ENCODE peak calls at places on chromosomes 11 and 22, in five cellular contexts. One of them, this sample, is unnamed.

GRCh38 chr11:85947431-85948272 is 92.5 kb downstream of the CCDC83 start:
- DNase-seq in H1: no peak
- DNase-seq in neuronal stem cell: no peak
- DNase-seq in H9: no peak
- DNase-seq in trophoblast cell: peak; percentile 21
- DNase-seq in this sample: peak; percentile 89

GRCh38 chr22:30998329-30998728 is 29.3 kb downstream of the TUG1 start:
- DNase-seq in H1: no peak
- DNase-seq in neuronal stem cell: no peak
- DNase-seq in H9: no peak
- DNase-seq in trophoblast cell: no peak
- DNase-seq in this sample: no peak

GRCh38 chr22:23225724-23226496 is 45.6 kb downstream of the BCR start:
- DNase-seq in H1: no peak
- DNase-seq in neuronal stem cell: no peak
- DNase-seq in H9: no peak
- DNase-seq in trophoblast cell: no peak
- DNase-seq in this sample: no peak

GRCh38 chr11:28058333-28058732 is 49.6 kb downstream of the KIF18A start:
- DNase-seq in H1: no peak
- DNase-seq in neuronal stem cell: no peak
- DNase-seq in H9: no peak
- DNase-seq in trophoblast cell: no peak
- DNase-seq in this sample: peak; percentile 39

GRCh38 chr11:56950510-56950909 is 38.2 kb upstream of the OR5AK2 start:
- DNase-seq in H1: no peak
- DNase-seq in neuronal stem cell: no peak
- DNase-seq in H9: no peak
- DNase-seq in trophoblast cell: no peak
- DNase-seq in this sample: no peak

GRCh38 chr11:15793032-15793996 is 563.0 kb downstream of the SOX6 start:
- DNase-seq in H1: no peak
- DNase-seq in neuronal stem cell: no peak
- DNase-seq in H9: no peak
- DNase-seq in trophoblast cell: no peak
- DNase-seq in this sample: peak; percentile 96

GRCh38 chr22:22810018-22810427 is 77.6 kb upstream of the IGLL5 start:
- DNase-seq in H1: no peak
- DNase-seq in neuronal stem cell: no peak
- DNase-seq in H9: peak; percentile 80
- DNase-seq in trophoblast cell: no peak
- DNase-seq in this sample: no peak

GRCh38 chr22:27844656-27845602 is 43.4 kb upstream of the MN1 start:
- DNase-seq in H1: no peak
- DNase-seq in neuronal stem cell: no peak
- DNase-seq in H9: no peak
- DNase-seq in trophoblast cell: peak; percentile 67
- DNase-seq in this sample: no peak

GRCh38 chr22:21818487-21819182 is 48.8 kb downstream of the MAPK1 start:
- DNase-seq in H1: no peak
- DNase-seq in neuronal stem cell: no peak
- DNase-seq in H9: peak; percentile 34
- DNase-seq in trophoblast cell: no peak
- DNase-seq in this sample: no peak

GRCh38 chr11:116984589-116984988 is 113.6 kb downstream of the SIK3 start:
- DNase-seq in H1: no peak
- DNase-seq in neuronal stem cell: no peak
- DNase-seq in H9: no peak
- DNase-seq in trophoblast cell: peak; percentile 2
- DNase-seq in this sample: peak; percentile 89

GRCh38 chr11:30387891-30388861 is 65.3 kb downstream of the ARL14EP start:
- DNase-seq in H1: no peak
- DNase-seq in neuronal stem cell: no peak
- DNase-seq in H9: no peak
- DNase-seq in trophoblast cell: no peak
- DNase-seq in this sample: no peak

GRCh38 chr11:12773591-12773990 is 99.4 kb downstream of the TEAD1 start:
- DNase-seq in H1: no peak
- DNase-seq in neuronal stem cell: no peak
- DNase-seq in H9: no peak
- DNase-seq in trophoblast cell: no peak
- DNase-seq in this sample: no peak

GRCh38 chr11:16364250-16364649 is 7.9 kb upstream of the SOX6 start:
- DNase-seq in H1: no peak
- DNase-seq in neuronal stem cell: no peak
- DNase-seq in H9: no peak
- DNase-seq in trophoblast cell: no peak
- DNase-seq in this sample: no peak

GRCh38 chr11:266676-267439 is 11.3 kb upstream of the NLRP6 start:
- DNase-seq in H1: no peak
- DNase-seq in neuronal stem cell: no peak
- DNase-seq in H9: no peak
- DNase-seq in trophoblast cell: peak; percentile 11
- DNase-seq in this sample: no peak

GRCh38 chr11:88307749-88308425 is 29.6 kb downstream of the CTSC start:
- DNase-seq in H1: peak; percentile 53
- DNase-seq in neuronal stem cell: no peak
- DNase-seq in H9: peak; percentile 76
- DNase-seq in trophoblast cell: no peak
- DNase-seq in this sample: no peak

GRCh38 chr11:61777234-61778090 is 14.9 kb downstream of the TMEM258 start:
- DNase-seq in H1: no peak
- DNase-seq in neuronal stem cell: no peak
- DNase-seq in H9: peak; percentile 86
- DNase-seq in trophoblast cell: no peak
- DNase-seq in this sample: no peak

GRCh38 chr11:72736452-72737069 is 15.6 kb downstream of the ARAP1 start:
- DNase-seq in H1: no peak
- DNase-seq in neuronal stem cell: no peak
- DNase-seq in H9: no peak
- DNase-seq in trophoblast cell: peak; percentile 56
- DNase-seq in this sample: peak; percentile 90

GRCh38 chr11:122258446-122258994 is 142.5 kb upstream of the BLID start:
- DNase-seq in H1: no peak
- DNase-seq in neuronal stem cell: no peak
- DNase-seq in H9: no peak
- DNase-seq in trophoblast cell: no peak
- DNase-seq in this sample: no peak

GRCh38 chr11:11265994-11266606 is 87.0 kb downstream of the CSNK2A3 start:
- DNase-seq in H1: no peak
- DNase-seq in neuronal stem cell: peak; percentile 42
- DNase-seq in H9: peak; percentile 79
- DNase-seq in trophoblast cell: peak; percentile 51
- DNase-seq in this sample: no peak

GRCh38 chr11:2955896-2956476 is 26.8 kb upstream of the PHLDA2 start:
- DNase-seq in H1: no peak
- DNase-seq in neuronal stem cell: no peak
- DNase-seq in H9: no peak
- DNase-seq in trophoblast cell: no peak
- DNase-seq in this sample: no peak

GRCh38 chr11:2964782-2965181 is 27.3 kb downstream of the NAP1L4 start:
- DNase-seq in H1: no peak
- DNase-seq in neuronal stem cell: no peak
- DNase-seq in H9: no peak
- DNase-seq in trophoblast cell: no peak
- DNase-seq in this sample: no peak

GRCh38 chr11:2963112-2963754 is 28.9 kb downstream of the NAP1L4 start:
- DNase-seq in H1: no peak
- DNase-seq in neuronal stem cell: no peak
- DNase-seq in H9: no peak
- DNase-seq in trophoblast cell: peak; percentile 60
- DNase-seq in this sample: no peak

DNA sequence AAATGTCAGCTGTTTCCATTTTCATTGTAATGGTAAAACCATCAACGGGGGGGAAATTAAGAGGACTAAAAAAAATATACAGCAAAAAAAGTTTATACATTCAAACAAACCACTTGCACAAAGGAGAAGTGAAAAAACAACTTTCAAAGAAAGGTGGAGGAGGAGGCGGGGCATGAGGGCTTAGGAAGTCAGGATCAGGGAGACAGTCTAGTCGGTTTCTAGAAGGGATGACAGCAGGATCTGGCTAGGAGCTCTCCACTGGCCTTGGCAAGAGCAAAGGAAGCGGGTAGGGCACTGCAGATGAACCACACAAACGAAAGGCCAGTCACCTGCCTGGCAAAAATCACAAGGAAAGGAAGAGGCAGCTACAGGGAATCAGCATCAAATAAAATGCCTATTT is 31.0 kb downstream of the NAP1L4 start:
- DNase-seq in H1: no peak
- DNase-seq in neuronal stem cell: no peak
- DNase-seq in H9: no peak
- DNase-seq in trophoblast cell: no peak
- DNase-seq in this sample: no peak
- H3K79me1 ChIP-seq in H1: peaks cover 9% of the 10 kb centered on the region
- H3K79me1 ChIP-seq in neuronal stem cell: peaks cover 15% of the 10 kb centered on the region
- H3K79me1 ChIP-seq in H9: no peaks in the 10 kb centered on the region
- H3K79me1 ChIP-seq in trophoblast cell: no peaks in the 10 kb centered on the region
- H3K79me1 ChIP-seq in this sample: peaks cover 37% of the 10 kb centered on the region

DNA sequence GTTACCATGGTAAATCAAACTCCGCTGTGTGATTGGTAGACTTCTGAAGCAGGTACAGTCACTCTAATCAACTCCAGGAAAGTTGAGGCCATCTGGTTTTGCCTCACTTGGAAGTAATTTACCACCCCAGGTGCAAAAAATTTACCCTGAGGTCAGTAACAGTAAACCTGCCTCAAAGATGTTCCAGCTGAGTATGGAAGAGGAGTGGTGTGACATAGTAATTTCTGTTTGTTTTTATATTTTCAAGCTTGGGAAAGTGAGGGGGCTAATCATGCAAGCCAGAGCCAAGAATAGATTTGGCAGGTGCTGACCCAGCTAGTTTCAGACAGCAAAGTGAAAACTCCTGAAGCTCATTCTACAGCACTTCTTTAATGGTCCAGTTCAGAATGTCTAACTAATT is 691.6 kb downstream of the NTM start:
- DNase-seq in H1: no peak
- DNase-seq in neuronal stem cell: no peak
- DNase-seq in H9: no peak
- DNase-seq in trophoblast cell: no peak
- DNase-seq in this sample: peak; percentile 33
- H2BK120ac ChIP-seq in H1: no peak overlapping the region
- H2BK120ac ChIP-seq in neuronal stem cell: no peak overlapping the region
- H2BK120ac ChIP-seq in H9: no peak overlapping the region
- H2BK120ac ChIP-seq in trophoblast cell: no peak overlapping the region
- H2BK120ac ChIP-seq in this sample: peak overlapping the region; percentile 68

GRCh38 chr11:107859459-107860239 is 1.1 kb upstream of the SLC35F2 start:
- DNase-seq in H1: no peak
- DNase-seq in neuronal stem cell: no peak
- DNase-seq in H9: peak; percentile 50
- DNase-seq in trophoblast cell: no peak
- DNase-seq in this sample: peak; percentile 25
- H2BK12ac ChIP-seq in H1: peak overlapping the region; percentile 77
- H2BK12ac ChIP-seq in neuronal stem cell: no peak overlapping the region
- H2BK12ac ChIP-seq in H9: no peak overlapping the region
- H2BK12ac ChIP-seq in trophoblast cell: peak overlapping the region; percentile 46
- H2BK12ac ChIP-seq in this sample: no peak overlapping the region

GRCh38 chr11:78187366-78188011 is 937 bp downstream of the KCTD21 start:
- DNase-seq in H1: no peak
- DNase-seq in neuronal stem cell: no peak
- DNase-seq in H9: no peak
- DNase-seq in trophoblast cell: no peak
- DNase-seq in this sample: no peak
- H3K79me1 ChIP-seq in H1: peaks cover 2% of the 10 kb centered on the region
- H3K79me1 ChIP-seq in neuronal stem cell: peaks cover 7% of the 10 kb centered on the region
- H3K79me1 ChIP-seq in H9: no peaks in the 10 kb centered on the region
- H3K79me1 ChIP-seq in trophoblast cell: peaks cover 21% of the 10 kb centered on the region
- H3K79me1 ChIP-seq in this sample: peaks cover 33% of the 10 kb centered on the region

GRCh38 chr11:34604216-34604615 is 16.7 kb upstream of the EHF start:
- DNase-seq in H1: no peak
- DNase-seq in neuronal stem cell: no peak
- DNase-seq in H9: no peak
- DNase-seq in trophoblast cell: no peak
- DNase-seq in this sample: no peak
- H2BK120ac ChIP-seq in H1: no peak overlapping the region
- H2BK120ac ChIP-seq in neuronal stem cell: no peak overlapping the region
- H2BK120ac ChIP-seq in H9: no peak overlapping the region
- H2BK120ac ChIP-seq in trophoblast cell: no peak overlapping the region
- H2BK120ac ChIP-seq in this sample: no peak overlapping the region

GRCh38 chr22:48799227-48799970 is 1028.3 kb downstream of the BRD1 start:
- DNase-seq in H1: no peak
- DNase-seq in neuronal stem cell: no peak
- DNase-seq in H9: no peak
- DNase-seq in trophoblast cell: no peak
- DNase-seq in this sample: no peak
- H2BK12ac ChIP-seq in H1: peak overlapping the region; percentile 9
- H2BK12ac ChIP-seq in neuronal stem cell: no peak overlapping the region
- H2BK12ac ChIP-seq in H9: no peak overlapping the region
- H2BK12ac ChIP-seq in trophoblast cell: no peak overlapping the region
- H2BK12ac ChIP-seq in this sample: no peak overlapping the region

GRCh38 chr11:47496808-47497207 is 47.9 kb upstream of the RAPSN start:
- DNase-seq in H1: no peak
- DNase-seq in neuronal stem cell: no peak
- DNase-seq in H9: no peak
- DNase-seq in trophoblast cell: no peak
- DNase-seq in this sample: no peak

GRCh38 chr11:47498149-47498548 is 49.2 kb upstream of the RAPSN start:
- DNase-seq in H1: no peak
- DNase-seq in neuronal stem cell: no peak
- DNase-seq in H9: no peak
- DNase-seq in trophoblast cell: no peak
- DNase-seq in this sample: no peak

GRCh38 chr11:47498584-47499152 is 49.7 kb upstream of the RAPSN start:
- DNase-seq in H1: no peak
- DNase-seq in neuronal stem cell: no peak
- DNase-seq in H9: no peak
- DNase-seq in trophoblast cell: no peak
- DNase-seq in this sample: no peak

GRCh38 chr11:47494996-47495855 is 46.3 kb upstream of the RAPSN start:
- DNase-seq in H1: no peak
- DNase-seq in neuronal stem cell: no peak
- DNase-seq in H9: no peak
- DNase-seq in trophoblast cell: no peak
- DNase-seq in this sample: peak; percentile 79

DNA sequence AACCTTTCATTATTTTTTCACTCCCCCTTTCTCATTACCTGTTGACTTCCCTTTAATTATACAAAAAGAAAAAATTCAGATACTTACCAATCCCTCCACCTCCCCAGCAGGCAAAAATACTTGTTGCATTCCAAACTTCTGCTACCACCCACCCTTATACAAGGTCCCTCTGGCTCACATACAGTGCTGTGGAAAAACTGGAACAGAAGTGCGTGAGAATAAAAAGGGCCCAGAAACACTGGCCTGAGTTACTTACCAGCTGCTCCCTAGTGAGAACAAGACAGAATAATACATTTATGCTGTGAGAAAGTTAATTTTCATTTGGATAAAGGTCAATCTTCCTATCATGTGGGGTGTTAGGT is 46.9 kb upstream of the RAPSN start:
- DNase-seq in H1: no peak
- DNase-seq in neuronal stem cell: no peak
- DNase-seq in H9: no peak
- DNase-seq in trophoblast cell: no peak
- DNase-seq in this sample: no peak
- H3K79me1 ChIP-seq in H1: peaks cover 21% of the 10 kb centered on the region
- H3K79me1 ChIP-seq in neuronal stem cell: peaks cover 2% of the 10 kb centered on the region
- H3K79me1 ChIP-seq in H9: peaks cover 15% of the 10 kb centered on the region
- H3K79me1 ChIP-seq in trophoblast cell: no peaks in the 10 kb centered on the region
- H3K79me1 ChIP-seq in this sample: peaks cover 10% of the 10 kb centered on the region

This sample was measured in mesenchymal stem cell.